ENCODE peak calls at places on chromosomes 4 and X, in six cellular contexts. D, E, X, Q, Y and W are unnamed samples.

GRCh38 chrX:102341867-102342266 is 94.9 kb downstream of the NXF2 start:
- DNase-seq in D (no peak), X (peak), E (no peak), Y (no peak), Q (no peak), W (no peak)

GRCh38 chr4:2827874-2828751 is 15.5 kb upstream of the ADD1 start:
- DNase-seq in Q (no peak), X (no peak), E (no peak), D (no peak), Y (no peak), W (no peak)

GRCh38 chr4:67545199-67545995 is at the start of gene CENPC:
- DNase-seq in Q (peak), X (peak), E (peak), D (peak), Y (peak), W (peak)

GRCh38 chr4:185143596-185143969 is 517 bp downstream of the SLC25A4 start:
- DNase-seq in Q (no peak), X (no peak), E (peak), Y (no peak), D (no peak), W (no peak)

GRCh38 chr4:55393461-55394320 is 2.1 kb upstream of the TMEM165 start:
- DNase-seq in X (no peak), Q (no peak), Y (no peak), D (no peak), E (no peak), W (no peak)

GRCh38 chr4:52588097-52588496 is 71.0 kb downstream of the USP46 start:
- DNase-seq in X (peak), D (peak), E (peak), Q (peak), Y (no peak), W (no peak)

GRCh38 chr4:169096221-169096620 is 86.2 kb upstream of the CBR4 start:
- DNase-seq in Q (no peak), X (no peak), D (no peak), Y (no peak), E (no peak), W (no peak)

GRCh38 chr4:169774466-169775445 is 17.0 kb upstream of the HPF1 start:
- DNase-seq in D (no peak), X (peak), Q (peak), Y (no peak), E (no peak), W (no peak)

GRCh38 chr4:118417325-118417724 is 64.5 kb upstream of the PRSS12 start:
- DNase-seq in Y (no peak), Q (no peak), X (no peak), D (no peak), E (no peak), W (no peak)

GRCh38 chr4:20496078-20496477 is 204.2 kb upstream of the PACRGL start:
- DNase-seq in Y (no peak), E (no peak), Q (no peak), X (no peak), D (no peak), W (no peak)

GRCh38 chrX:96432647-96433046 is 252.0 kb upstream of the DIAPH2 start:
- DNase-seq in X (no peak), D (no peak), E (no peak), Y (no peak), Q (no peak), W (no peak)

GRCh38 chrX:71144651-71145050 is at the start of gene NLGN3:
- DNase-seq in E (no peak), Q (no peak), D (no peak), X (peak), Y (no peak), W (no peak)

GRCh38 chr4:77990904-77991358 is 66.2 kb upstream of the FRAS1 start:
- DNase-seq in Y (no peak), E (peak), X (no peak), Q (no peak), D (no peak), W (no peak)

GRCh38 chr4:186134254-186134653 is 29.8 kb downstream of the FAM149A start:
- DNase-seq in D (no peak), E (no peak), Q (no peak), X (no peak), Y (no peak), W (no peak)

GRCh38 chrX:41389311-41389888 is 55.4 kb downstream of the DDX3X start:
- DNase-seq in X (no peak), Q (no peak), E (peak), Y (no peak), D (no peak), W (no peak)
- TF ChIP-seq REST in X (no peak), Q (no peak), E (no peak), Y (no peak), D (no peak), W (no peak)

GRCh38 chr4:138087181-138087714 is 154.9 kb downstream of the SLC7A11 start:
- DNase-seq in Y (no peak), X (no peak), E (no peak), D (no peak), Q (no peak), W (no peak)

GRCh38 chr4:138090918-138091659 is 151.1 kb downstream of the SLC7A11 start:
- DNase-seq in Y (no peak), D (no peak), X (no peak), E (no peak), Q (no peak), W (no peak)

GRCh38 chr4:138088449-138089208 is 153.5 kb downstream of the SLC7A11 start:
- DNase-seq in D (no peak), Y (no peak), E (no peak), Q (no peak), X (no peak), W (no peak)

GRCh38 chr4:138092060-138092459 is 150.1 kb downstream of the SLC7A11 start:
- DNase-seq in Q (no peak), X (peak), D (no peak), E (no peak), Y (no peak), W (no peak)

GRCh38 chr4:138090145-138090917 is 151.8 kb downstream of the SLC7A11 start:
- DNase-seq in D (peak), E (peak), Q (peak), Y (peak), X (peak), W (peak)
- TF ChIP-seq REST in D (no peak), E (no peak), Q (no peak), Y (no peak), X (no peak), W (no peak)

DNA sequence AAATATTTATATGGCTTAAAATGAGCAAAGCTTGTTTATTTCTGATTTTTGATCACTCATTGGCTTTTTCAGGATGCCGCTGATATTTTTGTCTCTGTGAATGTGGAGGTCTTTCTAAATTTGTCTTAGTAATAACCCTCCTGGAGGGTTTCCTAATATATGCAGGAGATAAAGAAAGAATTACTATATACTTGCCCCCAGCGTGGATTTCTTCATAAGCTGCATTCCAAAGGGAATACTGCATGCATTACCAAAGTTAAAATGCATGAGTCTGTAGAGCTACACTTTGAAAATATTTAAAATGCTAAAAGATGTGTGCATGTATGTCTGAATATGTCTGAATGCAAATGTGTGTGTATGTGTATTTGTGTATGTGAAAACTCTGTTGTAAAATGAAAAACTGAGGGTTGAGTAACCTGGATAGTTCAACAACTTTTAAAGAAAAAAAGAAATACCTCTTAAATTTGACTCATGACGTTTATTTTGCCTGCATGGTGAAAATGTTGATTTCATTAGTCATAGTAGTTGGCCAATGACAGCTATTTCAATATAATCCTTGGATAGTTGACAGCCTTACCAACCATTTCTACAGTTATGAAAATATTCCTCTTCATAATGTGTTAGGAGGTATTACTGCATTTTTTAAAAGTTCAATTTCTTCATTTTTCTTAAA is 113.2 kb upstream of the ZNF827 start:
- DNase-seq in D (no peak), Y (no peak), E (no peak), X (no peak), Q (no peak), W (no peak)
- TF ChIP-seq REST in D (no peak), Y (no peak), E (no peak), X (no peak), Q (no peak), W (no peak)

DNA sequence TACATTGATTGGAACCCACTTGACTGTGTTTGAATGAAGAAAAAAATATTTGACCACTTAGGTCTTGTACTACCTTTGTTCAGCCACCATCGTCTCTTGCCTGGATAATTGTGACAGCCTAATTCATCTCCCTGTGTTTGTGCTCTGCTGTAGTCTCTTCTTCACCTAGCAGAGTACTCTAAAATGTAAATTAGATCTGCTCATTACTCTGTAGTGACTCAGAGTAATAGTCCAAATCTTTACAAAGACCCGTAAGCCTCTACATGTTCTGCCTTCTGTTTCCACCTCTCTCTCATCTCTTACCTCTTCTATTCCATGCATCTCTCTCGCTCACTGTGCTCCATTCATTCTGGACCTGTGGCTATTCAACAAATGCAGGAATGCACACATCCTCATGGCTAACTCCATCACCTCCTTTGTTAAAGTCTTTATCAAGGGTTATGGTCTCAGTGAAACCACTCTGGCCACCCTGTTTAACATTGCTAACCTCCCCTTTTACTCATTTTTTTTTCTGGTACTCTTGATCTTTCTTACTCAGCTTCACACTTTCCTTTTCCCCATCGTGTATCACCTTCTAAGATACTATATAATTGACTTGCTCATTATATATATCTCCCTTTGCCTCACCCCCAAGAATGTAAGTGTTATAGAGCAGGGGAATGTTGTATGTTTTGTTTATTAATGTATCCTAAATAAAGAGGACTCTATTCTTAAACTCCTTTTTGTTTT is 98.4 kb downstream of the STIM2 start:
- DNase-seq in Q (no peak), X (peak), D (no peak), Y (no peak), E (no peak), W (no peak)
- TF ChIP-seq REST in Q (no peak), X (no peak), D (no peak), Y (no peak), E (no peak), W (no peak)

GRCh38 chrX:78075787-78076389 is 28.2 kb upstream of the PGK1 start:
- DNase-seq in X (no peak), Y (no peak), E (no peak), D (no peak), Q (no peak), W (no peak)

GRCh38 chrX:78074088-78074487 is 30.0 kb upstream of the PGK1 start:
- DNase-seq in Q (no peak), E (no peak), X (no peak), D (no peak), Y (no peak), W (no peak)
- TF ChIP-seq REST in Q (no peak), E (no peak), X (no peak), D (no peak), Y (no peak), W (no peak)

GRCh38 chrX:150152546-150152945 is 210.6 kb upstream of the MAMLD1 start:
- DNase-seq in Q (no peak), X (no peak), Y (no peak), E (no peak), D (no peak), W (no peak)
- TF ChIP-seq REST in Q (no peak), X (no peak), Y (no peak), E (no peak), D (no peak), W (no peak)

GRCh38 chrX:148698221-148698620 is 197.8 kb downstream of the AFF2 start:
- DNase-seq in D (no peak), Q (no peak), E (no peak), X (no peak), Y (no peak), W (no peak)
- TF ChIP-seq REST in D (no peak), Q (no peak), E (no peak), X (no peak), Y (no peak), W (no peak)

GRCh38 chr4:40335508-40335860 is 351 bp downstream of the CHRNA9 start:
- DNase-seq in Q (no peak), X (no peak), Y (no peak), E (no peak), D (no peak), W (no peak)

GRCh38 chr4:40331937-40332336 is 3.2 kb upstream of the CHRNA9 start:
- DNase-seq in Q (no peak), E (no peak), Y (no peak), D (no peak), X (no peak), W (no peak)

GRCh38 chr4:40334591-40335507 is at the start of gene CHRNA9:
- DNase-seq in Q (no peak), Y (no peak), X (peak), E (no peak), D (no peak), W (no peak)

GRCh38 chr4:40331092-40331824 is 3.9 kb upstream of the CHRNA9 start:
- DNase-seq in Q (no peak), X (no peak), Y (no peak), D (no peak), E (no peak), W (no peak)

DNA sequence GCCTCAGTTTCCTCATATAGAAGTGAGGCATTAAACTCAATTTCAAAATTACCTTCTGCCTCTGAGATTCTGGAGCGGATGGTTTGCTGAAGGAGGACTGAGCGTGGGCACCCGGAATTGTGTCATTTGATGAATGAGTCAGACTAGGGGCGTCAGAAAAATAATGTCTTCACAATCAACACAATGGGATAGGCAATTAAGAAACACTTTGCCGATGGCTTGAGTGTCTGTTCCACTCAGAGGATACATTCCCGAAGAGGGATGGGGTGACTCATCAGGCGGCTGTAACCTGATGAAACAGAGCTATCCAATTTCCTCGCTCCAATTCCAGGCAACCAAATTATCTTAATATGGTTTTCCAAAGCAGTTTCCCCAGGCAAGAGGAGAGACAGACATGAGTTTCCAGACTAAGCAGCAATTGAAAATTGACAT is 1.2 kb upstream of the CHRNA9 start:
- DNase-seq in Y (peak), D (no peak), Q (no peak), E (no peak), X (peak), W (no peak)
- TF ChIP-seq REST in Y (no peak), D (no peak), Q (no peak), E (no peak), X (no peak), W (no peak)